ENCODE peak calls at places on chromosomes 11 and 22, in four cellular contexts. I, S, P and D are unnamed samples.

GRCh38 chr11:112878228-112878627 is 83.0 kb upstream of the NCAM1 start:
- DNase-seq in I (no peak), S (no peak), P (no peak), D (no peak)

GRCh38 chr22:32203181-32204105 is 1.4 kb downstream of the RFPL2 start:
- DNase-seq in I (peak), S (no peak), P (no peak), D (no peak)

GRCh38 chr11:118313242-118313641 is 8.7 kb downstream of the CD3E start:
- DNase-seq in I (no peak), S (no peak), P (no peak), D (no peak)

GRCh38 chr11:100918551-100919500 is 210.8 kb downstream of the PGR start:
- DNase-seq in I (no peak), S (no peak), P (peak), D (peak)

GRCh38 chr11:116605543-116605942 is 167.2 kb downstream of the BUD13 start:
- DNase-seq in I (peak), S (peak), P (peak), D (peak)

GRCh38 chr11:105000797-105001196 is 22.2 kb downstream of the CASP5 start:
- DNase-seq in I (peak), S (no peak), P (peak), D (peak)

GRCh38 chr11:35826949-35827348 is 116.9 kb upstream of the LDLRAD3 start:
- DNase-seq in I (no peak), S (no peak), P (no peak), D (no peak)

GRCh38 chr22:49203863-49204598 is 623.6 kb downstream of the BRD1 start:
- DNase-seq in I (peak), S (no peak), P (no peak), D (no peak)

GRCh38 chr11:64694821-64695365 is 28.1 kb downstream of the NRXN2 start:
- DNase-seq in I (no peak), S (no peak), P (no peak), D (no peak)

GRCh38 chr11:48064306-48064705 is 83.9 kb downstream of the PTPRJ start:
- DNase-seq in I (no peak), S (no peak), P (no peak), D (no peak)

GRCh38 chr11:65262775-65263174 is 1.0 kb downstream of the POLA2 start:
- DNase-seq in I (no peak), S (no peak), P (peak), D (no peak)

GRCh38 chr11:68330700-68331337 is 18.4 kb downstream of the LRP5 start:
- DNase-seq in I (no peak), S (no peak), P (no peak), D (no peak)

DNA sequence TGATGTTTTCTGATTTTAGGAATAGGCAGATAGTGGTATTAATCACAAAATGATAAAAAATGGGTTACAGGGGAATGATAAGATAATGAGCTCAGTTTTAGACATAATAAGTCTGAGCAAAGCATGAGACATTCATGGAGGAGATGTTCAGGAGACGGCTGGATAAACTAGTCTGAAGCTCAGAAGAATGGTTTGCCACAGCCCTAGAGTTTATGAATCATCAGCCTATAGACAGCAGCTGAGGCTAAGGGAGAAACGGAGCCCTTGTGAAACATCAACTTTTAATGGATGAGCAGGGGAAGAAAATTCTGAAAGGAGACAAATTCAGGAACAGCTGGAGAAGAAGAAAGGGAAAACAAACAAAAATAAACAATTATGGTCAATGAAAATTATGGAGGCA is 87.2 kb downstream of the RELT start:
- DNase-seq in I (no peak), S (no peak), P (no peak), D (no peak)
- TF ChIP-seq ELF4 in I (no peak), S (no peak), P (no peak), D (no peak)

GRCh38 chr11:67022961-67023956 is at the start of gene SYT12:
- DNase-seq in I (peak), S (no peak), P (no peak), D (peak)

GRCh38 chr11:67025750-67026149 is 2.8 kb downstream of the SYT12 start:
- DNase-seq in I (no peak), S (no peak), P (no peak), D (no peak)

GRCh38 chr11:67023957-67024353 is 1.0 kb downstream of the SYT12 start:
- DNase-seq in I (no peak), S (no peak), P (no peak), D (no peak)

GRCh38 chr11:67024966-67025365 is 2.0 kb downstream of the SYT12 start:
- DNase-seq in I (no peak), S (no peak), P (no peak), D (no peak)

DNA sequence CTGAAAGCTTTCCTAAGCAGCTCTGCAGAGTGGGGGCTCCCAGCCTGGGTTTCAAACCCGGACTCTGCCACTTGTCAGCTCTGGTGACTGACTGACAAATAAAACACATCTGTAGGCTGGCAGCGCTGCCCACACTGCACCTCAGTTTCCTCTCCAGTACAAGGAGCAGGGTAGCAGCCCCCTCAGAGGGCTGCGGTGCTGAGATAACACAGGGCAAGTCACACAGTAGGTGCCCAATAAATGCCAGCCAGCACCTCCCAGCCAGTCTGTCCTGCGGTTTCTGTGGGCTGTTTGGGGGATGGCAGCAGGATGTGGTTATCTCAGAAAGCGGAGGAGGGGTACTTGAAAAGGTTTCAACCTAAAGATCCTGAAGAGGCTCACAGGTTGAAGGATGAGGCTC is 1.5 kb downstream of the SYT12 start:
- DNase-seq in I (no peak), S (no peak), P (no peak), D (no peak)
- TF ChIP-seq SP1 in I (no peak), S (no peak), P (no peak), D (no peak)

GRCh38 chr11:32056445-32056844 is 34.4 kb upstream of the RCN1 start:
- DNase-seq in I (no peak), S (no peak), P (no peak), D (no peak)
- TF ChIP-seq ELF4 in I (no peak), S (no peak), P (no peak), D (no peak)

GRCh38 chr11:1323779-1324178 is 14.3 kb upstream of the TOLLIP start:
- DNase-seq in I (no peak), S (no peak), P (no peak), D (no peak)
- TF ChIP-seq SP1 in I (no peak), S (no peak), P (no peak), D (no peak)

GRCh38 chr11:111531687-111532364 is 8.7 kb upstream of the LAYN start:
- DNase-seq in I (no peak), S (no peak), P (no peak), D (no peak)
- TF ChIP-seq ELF4 in I (no peak), S (no peak), P (no peak), D (no peak)

GRCh38 chr11:44551456-44552139 is 13.9 kb upstream of the CD82 start:
- DNase-seq in I (no peak), S (no peak), P (no peak), D (no peak)

GRCh38 chr11:44548032-44548695 is 17.3 kb upstream of the CD82 start:
- DNase-seq in I (no peak), S (no peak), P (peak), D (no peak)

GRCh38 chr11:44555031-44555800 is 10.2 kb upstream of the CD82 start:
- DNase-seq in I (no peak), S (no peak), P (peak), D (no peak)

GRCh38 chr11:44550123-44550522 is 15.3 kb upstream of the CD82 start:
- DNase-seq in I (no peak), S (no peak), P (peak), D (no peak)
- TF ChIP-seq SP1 in I (no peak), S (no peak), P (no peak), D (no peak)